ENCODE peak calls at places on chromosomes 2 and 18, in four cellular contexts. One of them, this sample, is unnamed.

GRCh38 chr2:101518470-101519172 is 43.7 kb upstream of the RFX8 start:
- DNase-seq in GM12878: no peak
- DNase-seq in K562: peak
- DNase-seq in HepG2: peak
- DNase-seq in this sample: peak

GRCh38 chr2:239288951-239289481 is 111.8 kb downstream of the HDAC4 start:
- DNase-seq in GM12878: peak
- DNase-seq in K562: no peak
- DNase-seq in HepG2: no peak
- DNase-seq in this sample: peak

GRCh38 chr2:7109558-7109935 is 192.3 kb downstream of the RNF144A start:
- DNase-seq in GM12878: no peak
- DNase-seq in HepG2: no peak
- DNase-seq in K562: no peak
- DNase-seq in this sample: no peak

GRCh38 chr18:21187886-21188285 is 54.1 kb upstream of the GREB1L start:
- DNase-seq in HepG2: no peak
- DNase-seq in K562: no peak
- DNase-seq in GM12878: no peak
- DNase-seq in this sample: no peak

GRCh38 chr2:55590810-55591440 is 26.5 kb downstream of the PPP4R3B start:
- DNase-seq in K562: peak
- DNase-seq in GM12878: peak
- DNase-seq in HepG2: no peak
- DNase-seq in this sample: no peak

GRCh38 chr2:74887445-74887951 is 53.6 kb downstream of the HK2 start:
- DNase-seq in K562: no peak
- DNase-seq in GM12878: no peak
- DNase-seq in HepG2: no peak
- DNase-seq in this sample: no peak

GRCh38 chr2:2791031-2791430 is 460.0 kb upstream of the MYT1L start:
- DNase-seq in HepG2: no peak
- DNase-seq in GM12878: no peak
- DNase-seq in K562: no peak
- DNase-seq in this sample: no peak

GRCh38 chr18:43525149-43525548 is 247.9 kb upstream of the SYT4 start:
- DNase-seq in K562: no peak
- DNase-seq in GM12878: no peak
- DNase-seq in HepG2: no peak
- DNase-seq in this sample: no peak

GRCh38 chr2:190267302-190267701 is 52.3 kb downstream of the HIBCH start:
- DNase-seq in GM12878: no peak
- DNase-seq in HepG2: peak
- DNase-seq in K562: no peak
- DNase-seq in this sample: no peak

GRCh38 chr18:34741401-34741800 is 31.3 kb downstream of the DTNA start:
- DNase-seq in HepG2: no peak
- DNase-seq in GM12878: no peak
- DNase-seq in K562: no peak
- DNase-seq in this sample: no peak

GRCh38 chr18:9482790-9483189 is 7.5 kb downstream of the RALBP1 start:
- DNase-seq in K562: no peak
- DNase-seq in HepG2: no peak
- DNase-seq in GM12878: no peak
- DNase-seq in this sample: no peak

GRCh38 chr2:59150430-59150829 is 909.3 kb upstream of the FANCL start:
- DNase-seq in K562: no peak
- DNase-seq in GM12878: no peak
- DNase-seq in HepG2: no peak
- DNase-seq in this sample: no peak

GRCh38 chr18:10006261-10006903 is 92.6 kb downstream of the VAPA start:
- DNase-seq in GM12878: no peak
- DNase-seq in HepG2: no peak
- DNase-seq in K562: no peak
- DNase-seq in this sample: no peak

GRCh38 chr2:204869142-204869823 is 324.0 kb downstream of the PARD3B start:
- DNase-seq in HepG2: no peak
- DNase-seq in GM12878: no peak
- DNase-seq in K562: no peak
- DNase-seq in this sample: no peak
- TF ChIP-seq BHLHE40 in HepG2: no peak
- TF ChIP-seq BHLHE40 in GM12878: no peak
- TF ChIP-seq BHLHE40 in K562: no peak
- TF ChIP-seq BHLHE40 in this sample: no peak

GRCh38 chr2:159968282-159968900 is 94.0 kb downstream of the PLA2R1 start:
- DNase-seq in K562: no peak
- DNase-seq in HepG2: peak
- DNase-seq in GM12878: no peak
- DNase-seq in this sample: peak
- TF ChIP-seq TARDBP in K562: no peak
- TF ChIP-seq TARDBP in HepG2: no peak
- TF ChIP-seq TARDBP in GM12878: no peak
- TF ChIP-seq TARDBP in this sample: no peak

GRCh38 chr2:178473931-178474330 is 4.5 kb downstream of the FKBP7 start:
- DNase-seq in GM12878: no peak
- DNase-seq in HepG2: no peak
- DNase-seq in K562: no peak
- DNase-seq in this sample: no peak
- TF ChIP-seq BHLHE40 in GM12878: no peak
- TF ChIP-seq BHLHE40 in HepG2: no peak
- TF ChIP-seq BHLHE40 in K562: no peak
- TF ChIP-seq BHLHE40 in this sample: no peak

DNA sequence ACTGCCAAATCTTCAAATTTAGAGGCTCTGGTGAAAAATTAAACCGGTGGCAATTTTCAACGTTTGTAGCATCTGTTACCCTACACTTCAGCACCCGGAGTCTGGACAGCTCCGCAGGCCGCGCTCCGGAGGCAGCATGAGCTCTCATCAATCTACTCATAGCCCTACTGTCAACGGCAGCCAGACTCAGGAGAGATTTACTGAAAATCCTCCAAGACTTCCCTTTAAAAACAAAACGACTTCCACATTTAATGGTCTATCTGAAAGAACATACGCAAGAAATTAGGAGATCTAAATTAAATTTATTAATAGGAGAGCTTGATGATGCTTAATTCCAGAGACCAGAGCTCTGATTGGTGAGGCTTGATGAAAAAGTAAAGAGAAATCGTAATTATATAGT is 968 bp upstream of the ADCYAP1 start:
- DNase-seq in K562: peak
- DNase-seq in HepG2: no peak
- DNase-seq in GM12878: no peak
- DNase-seq in this sample: peak
- TF ChIP-seq TARDBP in K562: no peak
- TF ChIP-seq TARDBP in HepG2: no peak
- TF ChIP-seq TARDBP in GM12878: no peak
- TF ChIP-seq TARDBP in this sample: no peak

GRCh38 chr2:15271941-15272340 is 289.2 kb downstream of the NBAS start:
- DNase-seq in GM12878: no peak
- DNase-seq in K562: no peak
- DNase-seq in HepG2: peak
- DNase-seq in this sample: no peak
- TF ChIP-seq BHLHE40 in GM12878: no peak
- TF ChIP-seq BHLHE40 in K562: no peak
- TF ChIP-seq BHLHE40 in HepG2: no peak
- TF ChIP-seq BHLHE40 in this sample: no peak

GRCh38 chr2:88016086-88016947 is at the start of gene RNU2-63P:
- DNase-seq in GM12878: peak
- DNase-seq in HepG2: peak
- DNase-seq in K562: peak
- DNase-seq in this sample: peak

GRCh38 chr2:88005776-88006175 is 10.6 kb downstream of the RNU2-63P start:
- DNase-seq in K562: no peak
- DNase-seq in HepG2: no peak
- DNase-seq in GM12878: no peak
- DNase-seq in this sample: no peak

GRCh38 chr2:88010136-88010535 is 6.2 kb downstream of the RNU2-63P start:
- DNase-seq in HepG2: no peak
- DNase-seq in GM12878: no peak
- DNase-seq in K562: no peak
- DNase-seq in this sample: no peak

GRCh38 chr2:88006912-88007439 is 9.4 kb downstream of the RNU2-63P start:
- DNase-seq in GM12878: no peak
- DNase-seq in HepG2: no peak
- DNase-seq in K562: no peak
- DNase-seq in this sample: no peak

GRCh38 chr2:88011011-88011410 is 5.3 kb downstream of the RNU2-63P start:
- DNase-seq in K562: no peak
- DNase-seq in HepG2: no peak
- DNase-seq in GM12878: no peak
- DNase-seq in this sample: no peak
- TF ChIP-seq TARDBP in K562: no peak
- TF ChIP-seq TARDBP in HepG2: no peak
- TF ChIP-seq TARDBP in GM12878: no peak
- TF ChIP-seq TARDBP in this sample: no peak

DNA sequence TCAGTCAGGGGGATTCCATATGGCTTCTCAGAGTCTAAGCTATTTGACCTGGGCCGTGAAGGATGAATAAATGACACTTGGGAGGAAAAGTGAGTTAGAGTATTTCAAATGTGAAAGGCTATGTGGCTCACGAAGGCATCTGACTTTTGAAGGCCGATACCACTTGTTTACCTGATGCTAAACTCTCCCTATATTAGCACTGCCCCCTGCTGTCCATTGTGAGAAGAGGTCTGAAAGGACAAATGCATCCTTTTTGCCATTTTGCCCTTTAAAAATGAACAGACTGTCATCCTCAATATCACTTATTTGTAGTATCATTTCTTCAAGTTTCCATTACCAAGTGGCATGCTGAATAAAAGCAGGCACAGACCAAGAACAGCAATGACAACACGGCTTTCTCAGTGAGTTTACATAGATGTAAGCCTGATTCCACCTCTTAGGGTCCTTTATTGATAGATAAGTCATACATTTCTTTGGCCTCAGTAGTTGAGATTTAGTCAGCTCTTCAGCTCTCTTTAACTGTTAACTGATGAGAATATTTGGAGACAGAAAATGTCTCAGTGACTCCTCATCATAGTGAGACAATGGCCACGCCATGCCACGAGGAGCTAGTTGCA is 40.1 kb downstream of the DOCK10 start:
- DNase-seq in GM12878: peak
- DNase-seq in K562: peak
- DNase-seq in HepG2: peak
- DNase-seq in this sample: peak
- TF ChIP-seq BHLHE40 in GM12878: no peak
- TF ChIP-seq BHLHE40 in K562: no peak
- TF ChIP-seq BHLHE40 in HepG2: no peak
- TF ChIP-seq BHLHE40 in this sample: no peak

GRCh38 chr2:71605781-71606241 is 152.4 kb downstream of the DYSF start:
- DNase-seq in K562: no peak
- DNase-seq in HepG2: no peak
- DNase-seq in GM12878: no peak
- DNase-seq in this sample: no peak
- TF ChIP-seq TARDBP in K562: no peak
- TF ChIP-seq TARDBP in HepG2: no peak
- TF ChIP-seq TARDBP in GM12878: no peak
- TF ChIP-seq TARDBP in this sample: no peak

DNA sequence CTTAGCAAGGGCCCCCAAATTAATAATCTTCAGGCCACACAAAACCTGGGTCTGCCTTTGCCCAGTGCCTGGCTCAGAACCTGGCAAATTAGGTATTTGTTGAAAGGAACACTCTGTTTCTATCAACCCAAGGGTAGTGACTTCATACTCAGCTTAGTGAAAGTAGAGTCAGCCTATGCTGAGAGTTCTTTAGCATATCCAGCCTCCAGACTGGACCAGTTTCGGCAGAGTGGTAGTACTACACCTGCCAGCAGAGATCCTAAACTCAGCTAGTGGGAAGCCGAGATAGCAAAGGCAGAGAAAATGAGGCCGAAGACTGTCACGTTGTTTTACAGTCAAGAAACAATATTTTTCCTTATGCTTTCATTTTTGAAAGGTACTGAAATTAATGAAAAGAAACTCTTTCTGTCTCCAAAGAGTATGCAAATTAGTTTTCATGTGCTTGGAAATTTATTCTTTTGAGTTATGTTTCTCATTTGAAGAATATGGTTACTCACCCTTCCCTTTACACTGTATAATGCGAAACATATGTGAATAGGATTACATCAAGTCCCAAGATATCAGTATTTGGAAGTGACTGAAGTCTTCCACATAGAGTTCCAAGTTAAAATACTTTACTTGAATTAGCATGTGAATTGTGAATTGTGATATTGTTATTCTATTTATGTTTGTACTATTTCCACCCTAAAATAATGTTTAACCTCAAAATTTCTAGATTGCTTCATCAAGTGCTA is 52.2 kb upstream of the UGP2 start:
- DNase-seq in HepG2: no peak
- DNase-seq in GM12878: no peak
- DNase-seq in K562: no peak
- DNase-seq in this sample: no peak
- TF ChIP-seq BHLHE40 in HepG2: no peak
- TF ChIP-seq BHLHE40 in GM12878: no peak
- TF ChIP-seq BHLHE40 in K562: no peak
- TF ChIP-seq BHLHE40 in this sample: no peak

This sample was measured in HEK293T.